ENCODE peak calls at places on chromosomes 12 and 14, in nine cellular contexts. Y, T, H, J, G, Q, U, Z and R are unnamed samples.

GRCh38 chr14:60064491-60065072 is 27.1 kb upstream of the PCNX4 start:
- DNase-seq in G (no peak), Z (no peak), T (no peak), Y (no peak), U (no peak), H (peak; percentile 3), J (no peak), Q (no peak), R (peak; percentile 4)

GRCh38 chr12:101297661-101298060 is 17.8 kb downstream of the UTP20 start:
- DNase-seq in H (no peak), G (no peak), Y (no peak), Z (no peak), T (no peak), Q (no peak), U (no peak), J (no peak), R (no peak)

GRCh38 chr14:87255046-87255445 is 737.9 kb downstream of the GALC start:
- DNase-seq in T (no peak), H (no peak), Z (no peak), U (no peak), Q (no peak), Y (no peak), G (no peak), J (no peak), R (no peak)

GRCh38 chr14:100082723-100083122 is 17.5 kb downstream of the EVL start:
- DNase-seq in T (no peak), J (no peak), Y (no peak), G (no peak), U (no peak), H (no peak), Q (no peak), Z (no peak), R (no peak)

GRCh38 chr12:108581311-108582227 is 16.3 kb downstream of the TMEM119 start:
- DNase-seq in Z (no peak), Y (no peak), G (no peak), T (no peak), J (no peak), H (no peak), U (no peak), Q (no peak), R (no peak)

GRCh38 chr12:109020750-109021380 is at the start of gene SVOP:
- DNase-seq in T (peak; percentile 95), Q (peak; percentile 29), U (peak; percentile 8), G (peak; percentile 4), Z (peak; percentile 60), J (peak; percentile 1), Y (peak; percentile 43), H (peak; percentile 15), R (peak; percentile 4)

GRCh38 chr14:72613196-72613974 is 280.5 kb downstream of the DPF3 start:
- DNase-seq in Q (no peak), U (no peak), G (no peak), Y (no peak), H (peak; percentile 8), Z (no peak), T (peak; percentile 35), J (no peak), R (no peak)

GRCh38 chr14:53523226-53523625 is 370.1 kb upstream of the DDHD1 start:
- DNase-seq in Z (no peak), Q (no peak), Y (no peak), U (no peak), G (no peak), J (no peak), H (no peak), T (no peak), R (no peak)

GRCh38 chr12:19779393-19780056 is 340.2 kb downstream of the AEBP2 start:
- DNase-seq in G (no peak), T (no peak), H (no peak), Q (no peak), Y (no peak), Z (no peak), J (no peak), U (no peak), R (no peak)

GRCh38 chr14:87261621-87262020 is 731.4 kb downstream of the GALC start:
- DNase-seq in G (no peak), T (no peak), Z (no peak), J (no peak), H (no peak), Q (no peak), Y (no peak), U (no peak), R (no peak)

GRCh38 chr14:64614992-64615391 is 65.2 kb downstream of the PPP1R36 start:
- DNase-seq in Z (no peak), G (no peak), J (no peak), H (no peak), Y (no peak), Q (no peak), T (no peak), U (no peak), R (no peak)

GRCh38 chr12:113359133-113359938 is 949 bp downstream of the PLBD2 start:
- DNase-seq in Z (no peak), T (no peak), J (no peak), G (no peak), Y (no peak), H (no peak), Q (no peak), U (no peak), R (no peak)

GRCh38 chr12:80849367-80849766 is 88.4 kb downstream of the LIN7A start:
- DNase-seq in U (no peak), Q (no peak), T (no peak), Z (peak; percentile 25), G (no peak), H (no peak), J (no peak), Y (no peak), R (no peak)

GRCh38 chr14:54346257-54346656 is 50.5 kb upstream of the CDKN3 start:
- DNase-seq in J (no peak), H (no peak), T (no peak), Q (no peak), G (no peak), Y (no peak), Z (no peak), U (no peak), R (no peak)

GRCh38 chr12:95989504-95990123 is 6.5 kb downstream of the HAL start:
- DNase-seq in Z (no peak), U (no peak), Y (no peak), T (no peak), H (no peak), J (no peak), Q (no peak), G (no peak), R (no peak)

GRCh38 chr14:92783813-92784431 is 10.2 kb upstream of the GOLGA5 start:
- DNase-seq in J (no peak), Z (peak; percentile 41), H (peak; percentile 61), U (no peak), G (no peak), Q (no peak), T (no peak), Y (peak; percentile 37), R (no peak)

GRCh38 chr12:66596189-66596588 is 82.7 kb downstream of the GRIP1 start:
- DNase-seq in Q (no peak), G (no peak), H (no peak), U (no peak), Z (no peak), Y (peak; percentile 19), J (no peak), T (no peak), R (no peak)

GRCh38 chr12:53743277-53744129 is 8.3 kb downstream of the CISTR start:
- DNase-seq in Q (no peak), H (peak; percentile 31), Y (no peak), U (peak; percentile 34), G (peak; percentile 53), T (peak; percentile 70), Z (peak; percentile 22), J (peak; percentile 36), R (peak; percentile 43)

GRCh38 chr14:62081012-62081612 is 318.9 kb downstream of the SNAPC1 start:
- DNase-seq in H (no peak), Z (no peak), G (no peak), T (no peak), Q (no peak), U (no peak), Y (no peak), J (no peak), R (peak; percentile 48)

GRCh38 chr12:45532113-45532512 is 197.4 kb upstream of the ARID2 start:
- DNase-seq in G (no peak), J (no peak), Q (no peak), U (no peak), Z (no peak), H (no peak), Y (no peak), T (no peak), R (no peak)

GRCh38 chr14:35949933-35950332 is 123.8 kb downstream of the BRMS1L start:
- DNase-seq in T (no peak), Z (peak; percentile 61), J (no peak), Y (no peak), H (no peak), G (no peak), Q (no peak), U (no peak), R (no peak)

GRCh38 chr14:105774001-105774400 is 247.6 kb downstream of the TMEM121 start:
- DNase-seq in G (no peak), T (no peak), Z (no peak), J (no peak), Y (no peak), U (no peak), Q (no peak), H (no peak), R (no peak)

GRCh38 chr12:75878382-75878720 is 153.2 kb downstream of the PHLDA1 start:
- DNase-seq in G (no peak), T (no peak), Q (no peak), J (no peak), Y (no peak), Z (no peak), H (no peak), U (no peak), R (no peak)

GRCh38 chr12:75207338-75208083 is 2.1 kb downstream of the KCNC2 start:
- DNase-seq in Y (no peak), Q (no peak), Z (no peak), G (no peak), T (no peak), H (no peak), J (no peak), U (no peak), R (no peak)

GRCh38 chr12:28294300-28294699 is 104.0 kb downstream of the CCDC91 start:
- DNase-seq in G (no peak), Y (no peak), U (no peak), T (no peak), J (no peak), H (no peak), Q (no peak), Z (no peak), R (no peak)

GRCh38 chr14:54470701-54471100 is 18.1 kb downstream of the GMFB start:
- DNase-seq in J (no peak), H (no peak), G (no peak), Y (no peak), Z (no peak), Q (no peak), T (no peak), U (no peak), R (no peak)

GRCh38 chr14:64591809-64592208 is 42.0 kb downstream of the PPP1R36 start:
- DNase-seq in Y (no peak), G (no peak), J (no peak), H (no peak), Z (no peak), Q (no peak), T (no peak), U (no peak), R (no peak)

GRCh38 chr14:68251766-68252100 is 432.2 kb downstream of the RAD51B start:
- DNase-seq in T (no peak), Y (no peak), G (no peak), U (no peak), H (no peak), Z (no peak), J (no peak), Q (no peak), R (no peak)

GRCh38 chr14:96058606-96059200 is 19.5 kb downstream of the C14orf132 start:
- DNase-seq in T (peak; percentile 22), Q (no peak), J (no peak), U (no peak), Z (no peak), Y (no peak), G (no peak), H (no peak), R (no peak)

GRCh38 chr12:46260153-46260912 is 8.5 kb downstream of the SLC38A1 start:
- DNase-seq in J (no peak), T (no peak), U (no peak), H (no peak), Z (no peak), G (no peak), Q (no peak), Y (no peak), R (no peak)

GRCh38 chr12:19620222-19620621 is 180.9 kb downstream of the AEBP2 start:
- DNase-seq in Z (no peak), U (no peak), G (no peak), J (no peak), Q (no peak), T (no peak), H (no peak), Y (no peak), R (no peak)